ENCODE peak calls at places on chromosome 19, in five cellular contexts. T, Z, G, L and B are unnamed samples.

GRCh38 chr19:4690362-4690761 is 20.2 kb upstream of the MYDGF start:
- DNase-seq in T (no peak), Z (no peak), G (no peak), L (no peak), B (no peak)

GRCh38 chr19:33513424-33513823 is 8.2 kb downstream of the PEPD start:
- DNase-seq in T (no peak), Z (no peak), G (no peak), L (no peak), B (no peak)

GRCh38 chr19:35720163-35720524 is 2.3 kb downstream of the KMT2B start:
- DNase-seq in T (no peak), Z (no peak), G (no peak), L (no peak), B (no peak)

GRCh38 chr19:2047449-2048103 is 3.5 kb downstream of the MKNK2 start:
- DNase-seq in T (peak), Z (no peak), G (peak), L (peak), B (no peak)

GRCh38 chr19:7561229-7561806 is 25.8 kb downstream of the PNPLA6 start:
- DNase-seq in T (no peak), Z (no peak), G (no peak), L (no peak), B (no peak)

GRCh38 chr19:18665771-18666202 is 17.7 kb upstream of the CRTC1 start:
- DNase-seq in T (no peak), Z (no peak), G (no peak), L (no peak), B (no peak)

GRCh38 chr19:13118424-13119193 is 545 bp downstream of the NACC1 start:
- DNase-seq in T (peak), Z (peak), G (no peak), L (no peak), B (no peak)

GRCh38 chr19:45098521-45099464 is 5.8 kb downstream of the PPP1R37 start:
- DNase-seq in T (no peak), Z (peak), G (no peak), L (no peak), B (no peak)

GRCh38 chr19:42254083-42254849 is 662 bp downstream of the ERF start:
- DNase-seq in T (peak), Z (peak), G (peak), L (peak), B (peak)

GRCh38 chr19:17775991-17776803 is 18.7 kb upstream of the B3GNT3 start:
- DNase-seq in T (peak), Z (no peak), G (no peak), L (no peak), B (no peak)

GRCh38 chr19:12833747-12834417 is 497 bp downstream of the RTBDN start:
- DNase-seq in T (peak), Z (no peak), G (peak), L (peak), B (no peak)

GRCh38 chr19:3013261-3013725 is 15.8 kb downstream of the TLE2 start:
- DNase-seq in T (no peak), Z (no peak), G (no peak), L (no peak), B (no peak)

GRCh38 chr19:11963566-11964355 is 1.1 kb upstream of the ZNF763 start:
- DNase-seq in T (peak), Z (peak), G (peak), L (peak), B (peak)

GRCh38 chr19:38691938-38692457 is 44.5 kb downstream of the ACTN4 start:
- DNase-seq in T (no peak), Z (no peak), G (peak), L (no peak), B (no peak)

GRCh38 chr19:28466107-28467045 is 746.6 kb downstream of the UQCRFS1 start:
- DNase-seq in T (peak), Z (peak), G (peak), L (peak), B (peak)

GRCh38 chr19:46859637-46860124 is 1.1 kb upstream of the ARHGAP35 start:
- DNase-seq in T (peak), Z (peak), G (peak), L (no peak), B (no peak)

GRCh38 chr19:52219611-52220010 is 29.8 kb downstream of the PPP2R1A start:
- DNase-seq in T (no peak), Z (no peak), G (no peak), L (no peak), B (no peak)

GRCh38 chr19:52542984-52543664 is 15.7 kb downstream of the ZNF808 start:
- DNase-seq in T (peak), Z (no peak), G (no peak), L (peak), B (no peak)

GRCh38 chr19:52646571-52647222 is 8.5 kb upstream of the ZNF83 start:
- DNase-seq in T (no peak), Z (no peak), G (no peak), L (no peak), B (no peak)

GRCh38 chr19:34534206-34534605 is 52.6 kb downstream of the WTIP start:
- DNase-seq in T (no peak), Z (no peak), G (no peak), L (no peak), B (no peak)

GRCh38 chr19:16232568-16232967 is 34.9 kb downstream of the AP1M1 start:
- DNase-seq in T (no peak), Z (no peak), G (no peak), L (no peak), B (no peak)

GRCh38 chr19:33429891-33430673 is 56.6 kb downstream of the CEBPG start:
- DNase-seq in T (no peak), Z (peak), G (no peak), L (peak), B (peak)

GRCh38 chr19:46882034-46882433 is 21.2 kb downstream of the ARHGAP35 start:
- DNase-seq in T (no peak), Z (no peak), G (no peak), L (no peak), B (no peak)

GRCh38 chr19:2798733-2799132 is 13.4 kb downstream of the THOP1 start:
- DNase-seq in T (peak), Z (peak), G (no peak), L (no peak), B (no peak)

GRCh38 chr19:33245948-33246728 is 20.5 kb upstream of the SLC7A10 start:
- DNase-seq in T (no peak), Z (peak), G (no peak), L (no peak), B (no peak)

GRCh38 chr19:52212572-52213255 is 22.9 kb downstream of the PPP2R1A start:
- DNase-seq in T (no peak), Z (no peak), G (no peak), L (no peak), B (no peak)

GRCh38 chr19:17086129-17086528 is 10.6 kb downstream of the MYO9B start:
- DNase-seq in T (no peak), Z (no peak), G (no peak), L (no peak), B (no peak)

GRCh38 chr19:16801599-16801998 is 27.6 kb upstream of the SIN3B start:
- DNase-seq in T (peak), Z (no peak), G (no peak), L (no peak), B (no peak)

GRCh38 chr19:10074153-10074552 is 12.0 kb upstream of the SHFL start:
- DNase-seq in T (peak), Z (no peak), G (no peak), L (peak), B (peak)

GRCh38 chr19:23070353-23070781 is 46.5 kb upstream of the ZNF730 start:
- DNase-seq in T (no peak), Z (peak), G (peak), L (no peak), B (no peak)

GRCh38 chr19:46356670-46357055 is 9.8 kb downstream of the PPP5C start:
- DNase-seq in T (no peak), Z (no peak), G (no peak), L (no peak), B (no peak)

GRCh38 chr19:35695895-35696422 is 8.4 kb upstream of the ZBTB32 start:
- DNase-seq in T (no peak), Z (no peak), G (no peak), L (no peak), B (no peak)